ENCODE peak calls at places on chromosomes 11 and 22, in eight cellular contexts. E is ovary, S is GM23338, L is HTR-8/SVneo, G is right atrium auricular region, K is non-pigmented ciliary epithelial cell, M is NCI-H1417, A is globus pallidus. F is an unnamed sample.

GRCh38 chr11:130476200-130476921 is 27.9 kb downstream of the ADAMTS15 start:
- DNase-seq in E (no peak), A (no peak), G (peak), K (no peak), M (no peak), L (no peak), S (no peak), F (peak)

GRCh38 chr22:34877506-34877905 is 188.5 kb upstream of the ISX start:
- DNase-seq in M (no peak), E (no peak), L (no peak), K (no peak), G (no peak), S (no peak), A (no peak), F (no peak)

GRCh38 chr22:47841166-47841565 is 1078.7 kb downstream of the TBC1D22A start:
- DNase-seq in G (no peak), L (no peak), M (no peak), S (no peak), K (no peak), A (no peak), E (no peak), F (no peak)

GRCh38 chr11:119493712-119494111 is 70.7 kb upstream of the THY1 start:
- DNase-seq in L (no peak), K (no peak), A (no peak), G (no peak), M (no peak), E (no peak), S (peak), F (no peak)

GRCh38 chr11:119438599-119438998 is 15.6 kb upstream of the THY1 start:
- DNase-seq in L (no peak), M (no peak), G (no peak), K (no peak), E (no peak), S (no peak), A (no peak), F (no peak)

GRCh38 chr22:43308451-43309235 is 34.5 kb downstream of the SCUBE1 start:
- DNase-seq in S (peak), L (no peak), E (no peak), M (peak), A (no peak), K (no peak), G (no peak), F (no peak)

GRCh38 chr11:44032304-44033085 is 15.3 kb upstream of the ACCSL start:
- DNase-seq in A (peak), M (no peak), S (no peak), K (peak), L (no peak), E (peak), G (peak), F (no peak)

GRCh38 chr11:60625262-60625661 is 74.2 kb upstream of the MS4A8 start:
- DNase-seq in K (peak), S (peak), M (no peak), A (no peak), G (no peak), L (no peak), E (no peak), F (no peak)

GRCh38 chr11:121487191-121487590 is 34.4 kb upstream of the SORL1-AS1 start:
- DNase-seq in L (no peak), K (no peak), M (no peak), A (no peak), G (no peak), E (no peak), S (no peak), F (no peak)

F was measured in B cell.